ENCODE peak calls at places on chromosomes 3 and 15, in nine cellular contexts. M is GM06990, R is spleen, E is pancreas, H is A549, B is astrocyte of the spinal cord, A is cardiac fibroblast, S is lung, P is GM20000. F is an unnamed sample.

GRCh38 chr3:187740446-187741399 is 4.5 kb downstream of the BCL6 start:
- DNase-seq in M (peak; percentile 51), R (peak; percentile 94), E (peak; percentile 67), H (peak; percentile 42), B (peak; percentile 78), A (peak; percentile 75), S (peak; percentile 69), P (peak; percentile 69), F (peak; percentile 86)

GRCh38 chr3:103337179-103337845 is 902.5 kb downstream of the ZPLD1 start:
- DNase-seq in M (no peak), R (no peak), E (no peak), H (no peak), B (no peak), A (no peak), S (no peak), P (no peak), F (no peak)

GRCh38 chr15:31271706-31272557 is 54.7 kb upstream of the KLF13 start:
- DNase-seq in M (no peak), R (no peak), E (peak; percentile 6), H (no peak), B (no peak), A (no peak), S (no peak), P (no peak), F (no peak)

GRCh38 chr3:14451844-14452533 is 49.6 kb downstream of the SLC6A6 start:
- DNase-seq in M (no peak), R (no peak), E (peak; percentile 33), H (peak; percentile 93), B (peak; percentile 88), A (peak; percentile 92), S (no peak), P (no peak), F (no peak)

GRCh38 chr3:14876942-14877341 is 58.2 kb downstream of the FGD5 start:
- DNase-seq in M (no peak), R (peak; percentile 84), E (peak; percentile 45), H (peak; percentile 76), B (peak; percentile 39), A (no peak), S (peak; percentile 43), P (no peak), F (no peak)

GRCh38 chr3:159634414-159634813 is 354.2 kb upstream of the IL12A start:
- DNase-seq in M (no peak), R (no peak), E (no peak), H (peak; percentile 83), B (peak; percentile 83), A (peak; percentile 40), S (no peak), P (no peak), F (no peak)

GRCh38 chr3:106792716-106793115 is 584.5 kb upstream of the CCDC54 start:
- DNase-seq in M (no peak), R (no peak), E (no peak), H (no peak), B (no peak), A (peak; percentile 45), S (no peak), P (no peak), F (no peak)

GRCh38 chr3:46089237-46090011 is 62.1 kb upstream of the XCR1 start:
- DNase-seq in M (peak; percentile 55), R (peak; percentile 91), E (no peak), H (peak; percentile 17), B (peak; percentile 71), A (peak; percentile 97), S (peak; percentile 81), P (peak; percentile 38), F (no peak)

GRCh38 chr3:189331002-189331418 is 159.2 kb downstream of the TPRG1 start:
- DNase-seq in M (no peak), R (no peak), E (no peak), H (no peak), B (peak; percentile 16), A (no peak), S (no peak), P (no peak), F (no peak)

GRCh38 chr15:33344111-33344510 is 33.3 kb downstream of the RYR3 start:
- DNase-seq in M (peak; percentile 14), R (no peak), E (no peak), H (no peak), B (no peak), A (no peak), S (no peak), P (no peak), F (no peak)

GRCh38 chr3:124860599-124860998 is 26.6 kb downstream of the ITGB5 start:
- DNase-seq in M (no peak), R (no peak), E (peak; percentile 49), H (peak; percentile 94), B (peak; percentile 96), A (peak; percentile 98), S (peak; percentile 70), P (no peak), F (no peak)

GRCh38 chr3:56365905-56366640 is 102.2 kb downstream of the ERC2 start:
- DNase-seq in M (no peak), R (no peak), E (no peak), H (no peak), B (no peak), A (no peak), S (no peak), P (no peak), F (no peak)

GRCh38 chr15:97196066-97197027 is 764.2 kb upstream of the ARRDC4 start:
- DNase-seq in M (no peak), R (no peak), E (no peak), H (no peak), B (no peak), A (no peak), S (no peak), P (no peak), F (no peak)

GRCh38 chr3:8532251-8532831 is 30.7 kb downstream of the LMCD1 start:
- DNase-seq in M (no peak), R (no peak), E (no peak), H (peak; percentile 32), B (peak; percentile 32), A (peak; percentile 70), S (no peak), P (no peak), F (no peak)

GRCh38 chr15:57213783-57214366 is 162.4 kb upstream of the CGNL1 start:
- DNase-seq in M (no peak), R (no peak), E (no peak), H (peak; percentile 51), B (peak; percentile 67), A (peak; percentile 74), S (no peak), P (peak; percentile 4), F (no peak)
- TF ChIP-seq CTCF in M (peak; percentile 30), R (no peak), E (no peak), H (peak; percentile 64), B (peak; percentile 43), A (peak; percentile 31), S (peak; percentile 55), P (peak; percentile 18), F (no peak)

DNA sequence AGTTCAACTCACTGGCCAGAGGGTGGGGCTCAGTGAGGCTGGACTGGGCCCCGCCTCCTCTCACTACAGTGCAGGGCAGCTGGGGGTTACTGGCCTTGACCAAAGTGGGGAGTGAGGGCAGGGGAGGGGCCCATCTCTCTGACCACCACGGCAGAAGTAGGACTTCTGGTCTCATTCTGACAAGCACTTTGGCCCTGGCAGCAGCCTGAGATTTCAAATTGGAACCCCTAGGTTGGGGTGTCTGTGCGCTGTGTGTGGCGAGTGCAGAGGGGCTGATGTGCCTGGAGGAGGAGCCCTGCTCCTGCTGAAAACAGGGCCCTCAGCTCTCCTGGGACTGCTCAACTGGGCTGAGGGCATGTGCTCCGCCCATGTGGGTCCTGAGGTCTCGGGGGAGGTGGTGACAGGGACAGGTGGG is 60.3 kb upstream of the RPL32 start:
- DNase-seq in M (no peak), R (peak; percentile 74), E (no peak), H (no peak), B (no peak), A (no peak), S (no peak), P (peak; percentile 64), F (no peak)
- TF ChIP-seq CTCF in M (no peak), R (no peak), E (no peak), H (no peak), B (peak; percentile 4), A (no peak), S (no peak), P (no peak), F (no peak)

GRCh38 chr15:64141798-64142512 is 9.6 kb upstream of the SNX22 start:
- DNase-seq in M (no peak), R (no peak), E (no peak), H (no peak), B (no peak), A (no peak), S (no peak), P (no peak), F (no peak)

GRCh38 chr15:64138542-64138941 is 13.0 kb upstream of the SNX22 start:
- DNase-seq in M (no peak), R (no peak), E (no peak), H (no peak), B (no peak), A (no peak), S (no peak), P (no peak), F (no peak)

GRCh38 chr15:64133619-64134018 is 17.9 kb upstream of the SNX22 start:
- DNase-seq in M (no peak), R (no peak), E (no peak), H (no peak), B (no peak), A (no peak), S (no peak), P (no peak), F (no peak)

GRCh38 chr15:64134322-64134829 is 17.2 kb upstream of the SNX22 start:
- DNase-seq in M (no peak), R (peak; percentile 73), E (peak; percentile 60), H (no peak), B (peak; percentile 38), A (no peak), S (peak; percentile 72), P (no peak), F (no peak)

GRCh38 chr15:64137226-64137833 is 14.2 kb upstream of the SNX22 start:
- DNase-seq in M (no peak), R (peak; percentile 83), E (no peak), H (no peak), B (no peak), A (no peak), S (no peak), P (no peak), F (no peak)
- TF ChIP-seq CTCF in M (no peak), R (no peak), E (no peak), H (no peak), B (no peak), A (no peak), S (no peak), P (no peak), F (no peak)

DNA sequence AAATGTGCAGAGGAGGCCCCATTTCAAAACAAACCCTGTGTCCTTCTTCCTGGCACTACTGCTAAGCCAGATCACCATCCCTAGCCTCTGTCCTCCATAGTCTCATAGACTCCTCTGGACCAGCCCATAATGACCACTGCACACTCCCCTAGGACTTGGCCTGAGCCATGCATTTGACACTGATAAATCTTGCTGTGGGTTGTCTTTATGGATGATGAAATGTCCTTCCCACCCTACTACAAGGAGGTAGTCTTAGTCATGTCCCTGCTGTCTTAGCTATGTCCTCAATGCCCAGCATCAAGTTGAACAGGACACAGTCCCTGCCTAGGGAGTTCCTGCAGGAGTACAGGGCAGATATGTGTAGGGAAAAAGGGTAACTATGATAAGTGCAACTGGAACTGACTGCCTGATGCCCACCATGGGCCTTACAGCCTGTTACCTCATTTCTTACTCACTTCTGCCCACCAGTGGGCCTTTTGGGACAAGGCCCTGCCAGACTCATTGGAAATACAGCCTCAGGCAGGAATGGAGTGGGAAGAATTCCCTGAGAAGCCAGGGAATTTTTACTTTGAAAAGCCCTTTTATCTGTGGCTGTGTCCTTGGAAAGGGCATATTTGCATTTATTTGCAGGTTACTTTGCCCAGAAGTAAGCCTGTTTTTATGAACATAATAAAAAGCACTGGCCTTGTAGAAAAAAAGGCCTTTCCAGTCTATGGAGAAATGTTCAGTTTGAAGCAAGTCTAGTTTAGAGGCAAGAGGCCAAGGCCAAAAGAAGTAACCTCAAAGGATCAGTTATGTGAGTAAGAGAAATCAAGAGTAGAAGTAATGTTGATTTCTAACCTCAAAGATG is 199.6 kb upstream of the EIF1B start:
- DNase-seq in M (no peak), R (no peak), E (no peak), H (no peak), B (no peak), A (peak; percentile 17), S (no peak), P (no peak), F (peak; percentile 13)
- TF ChIP-seq CTCF in M (peak; percentile 17), R (no peak), E (no peak), H (no peak), B (peak; percentile 35), A (peak; percentile 25), S (no peak), P (no peak), F (peak; percentile 37)